ENCODE peak calls at places on chromosomes 2 and 18, in nine cellular contexts. L, V, N, J, F, I, B, A and X are unnamed samples.

GRCh38 chr2:3867451-3867850 is 164.1 kb downstream of the DCDC2C start:
- DNase-seq in L (no peak), V (no peak), N (no peak), J (no peak), F (no peak), I (no peak), B (no peak), A (no peak), X (no peak)

GRCh38 chr2:55954306-55955035 is 30.9 kb upstream of the EFEMP1 start:
- DNase-seq in L (no peak), V (peak; percentile 62), N (no peak), J (no peak), F (no peak), I (no peak), B (peak; percentile 79), A (no peak), X (no peak)

GRCh38 chr2:66171530-66171929 is 263.4 kb upstream of the MEIS1 start:
- DNase-seq in L (no peak), V (no peak), N (no peak), J (no peak), F (no peak), I (no peak), B (no peak), A (no peak), X (no peak)

GRCh38 chr18:29378739-29379138 is 1201.8 kb upstream of the CDH2 start:
- DNase-seq in L (no peak), V (no peak), N (no peak), J (no peak), F (no peak), I (no peak), B (no peak), A (no peak), X (no peak)

GRCh38 chr18:5197032-5197434 is at the start of gene AKAIN1:
- DNase-seq in L (no peak), V (peak; percentile 19), N (peak; percentile 33), J (no peak), F (no peak), I (peak; percentile 47), B (peak; percentile 27), A (no peak), X (no peak)

GRCh38 chr2:225270861-225271260 is 128.6 kb upstream of the NYAP2 start:
- DNase-seq in L (no peak), V (peak; percentile 67), N (peak; percentile 13), J (peak; percentile 88), F (peak; percentile 19), I (no peak), B (peak; percentile 43), A (peak; percentile 52), X (peak; percentile 31)

GRCh38 chr2:238104521-238105311 is 4.6 kb downstream of the ESPNL start:
- DNase-seq in L (no peak), V (no peak), N (no peak), J (no peak), F (no peak), I (peak; percentile 0), B (no peak), A (no peak), X (no peak)

GRCh38 chr18:12028674-12029073 is 47.4 kb downstream of the IMPA2 start:
- DNase-seq in L (no peak), V (no peak), N (no peak), J (no peak), F (no peak), I (no peak), B (no peak), A (no peak), X (no peak)

GRCh38 chr2:5022056-5022455 is 670.1 kb upstream of the SOX11 start:
- DNase-seq in L (no peak), V (no peak), N (no peak), J (peak; percentile 58), F (no peak), I (no peak), B (no peak), A (no peak), X (no peak)

GRCh38 chr18:57077786-57078552 is 68.9 kb upstream of the BOD1L2 start:
- DNase-seq in L (no peak), V (no peak), N (peak; percentile 77), J (peak; percentile 57), F (no peak), I (peak; percentile 25), B (no peak), A (no peak), X (no peak)

GRCh38 chr2:105081006-105081701 is 43.3 kb downstream of the MRPS9 start:
- DNase-seq in L (no peak), V (peak; percentile 38), N (no peak), J (no peak), F (no peak), I (no peak), B (peak; percentile 10), A (no peak), X (no peak)

GRCh38 chr2:128746356-128746755 is 427.7 kb upstream of the HS6ST1 start:
- DNase-seq in L (no peak), V (peak; percentile 77), N (no peak), J (no peak), F (no peak), I (no peak), B (no peak), A (no peak), X (no peak)

GRCh38 chr2:176552456-176553135 is 283.4 kb downstream of the MTX2 start:
- DNase-seq in L (peak; percentile 79), V (peak; percentile 89), N (no peak), J (peak; percentile 4), F (no peak), I (no peak), B (peak; percentile 94), A (no peak), X (peak; percentile 80)

GRCh38 chr2:214679736-214680135 is 129.7 kb downstream of the BARD1 start:
- DNase-seq in L (no peak), V (no peak), N (no peak), J (peak; percentile 13), F (no peak), I (no peak), B (no peak), A (no peak), X (no peak)

GRCh38 chr2:241905716-241906376 is 36.3 kb downstream of the RTP5 start:
- DNase-seq in L (no peak), V (no peak), N (no peak), J (no peak), F (no peak), I (no peak), B (no peak), A (peak; percentile 28), X (no peak)

GRCh38 chr2:222058830-222059229 is 240.0 kb downstream of the PAX3 start:
- DNase-seq in L (no peak), V (no peak), N (no peak), J (no peak), F (no peak), I (no peak), B (no peak), A (no peak), X (no peak)

GRCh38 chr2:191636235-191636543 is 41.7 kb upstream of the NABP1 start:
- DNase-seq in L (no peak), V (peak; percentile 87), N (no peak), J (no peak), F (no peak), I (no peak), B (peak; percentile 94), A (peak; percentile 86), X (peak; percentile 88)

GRCh38 chr2:36695746-36696415 is 626 bp upstream of the VIT start:
- DNase-seq in L (no peak), V (peak; percentile 81), N (no peak), J (no peak), F (no peak), I (no peak), B (peak; percentile 78), A (no peak), X (peak; percentile 51)

GRCh38 chr2:44578401-44579135 is 216.8 kb downstream of the CAMKMT start:
- DNase-seq in L (no peak), V (peak; percentile 55), N (no peak), J (peak; percentile 34), F (peak; percentile 68), I (no peak), B (peak; percentile 73), A (peak; percentile 99), X (peak; percentile 23)